ENCODE peak calls at places on chromosomes 16 and 17, in five cellular contexts. V, N, T, S and I are unnamed samples.
A peak's percentile ranks its signal among the peaks of the same experiment; 100 is the strongest.

GRCh38 chr16:72480926-72481325 is 309.0 kb upstream of the PMFBP1 start:
- DNase-seq in T (no peak), V (no peak), S (no peak), N (no peak), I (no peak)

GRCh38 chr17:42568341-42569111 is 1.6 kb downstream of the MLX start:
- DNase-seq in T (no peak), V (peak; percentile 73), N (no peak), S (no peak), I (no peak)

GRCh38 chr17:49343273-49343672 is 18.8 kb downstream of the ZNF652 start:
- DNase-seq in V (no peak), S (no peak), T (no peak), N (no peak), I (no peak)

GRCh38 chr17:17366235-17366634 is 63.1 kb downstream of the NT5M start:
- DNase-seq in S (no peak), V (no peak), T (no peak), N (no peak), I (no peak)

GRCh38 chr16:61030616-61031015 is 1005.6 kb downstream of the CDH8 start:
- DNase-seq in S (no peak), N (no peak), V (no peak), T (no peak), I (no peak)

GRCh38 chr16:56860226-56861020 is 4.6 kb upstream of the SLC12A3 start:
- DNase-seq in N (peak; percentile 78), V (no peak), T (no peak), S (peak; percentile 73), I (no peak)

GRCh38 chr17:72943826-72944689 is 148.4 kb downstream of the SLC39A11 start:
- DNase-seq in V (no peak), T (peak; percentile 99), N (no peak), S (no peak), I (no peak)

GRCh38 chr17:33330877-33331276 is 37.8 kb upstream of the ASIC2 start:
- DNase-seq in V (no peak), S (no peak), N (no peak), T (no peak), I (no peak)

GRCh38 chr16:67779256-67780014 is 26.9 kb downstream of the RANBP10 start:
- DNase-seq in V (no peak), T (no peak), N (no peak), S (no peak), I (no peak)

GRCh38 chr16:21184834-21185233 is 26.4 kb downstream of the LDAF1 start:
- DNase-seq in S (no peak), V (no peak), T (no peak), N (no peak), I (no peak)

GRCh38 chr16:66254751-66255150 is 111.7 kb upstream of the CDH5 start:
- DNase-seq in V (no peak), N (no peak), S (no peak), T (peak; percentile 13), I (no peak)

GRCh38 chr16:51337662-51338061 is 186.6 kb upstream of the SALL1 start:
- DNase-seq in N (no peak), S (no peak), V (no peak), T (no peak), I (no peak)

GRCh38 chr17:42120161-42121065 is 754 bp downstream of the KAT2A start:
- DNase-seq in S (no peak), N (peak; percentile 69), T (no peak), V (no peak), I (no peak)

GRCh38 chr16:60100371-60100770 is 1366.3 kb upstream of the GOT2 start:
- DNase-seq in S (no peak), N (no peak), T (no peak), V (no peak), I (no peak)

GRCh38 chr16:11149011-11149616 is 106.9 kb downstream of the SOCS1 start:
- DNase-seq in S (no peak), N (no peak), T (no peak), V (no peak), I (no peak)